ENCODE peak calls at places on chromosome 4, in eight cellular contexts. L, S, O, I, F, C, H and Z are unnamed samples.

GRCh38 chr4:48902266-48902665 is 4.3 kb downstream of the OCIAD2 start:
- DNase-seq in F (no peak), C (no peak), H (no peak), S (peak; percentile 30), L (peak; percentile 48), O (no peak), I (no peak), Z (peak; percentile 80)

GRCh38 chr4:168630445-168631187 is 133.8 kb downstream of the PALLD start:
- DNase-seq in S (peak; percentile 88), I (no peak), L (peak; percentile 65), O (no peak), H (peak; percentile 71), F (peak; percentile 77), C (no peak), Z (peak; percentile 85)

GRCh38 chr4:184347251-184348239 is 126.8 kb downstream of the IRF2 start:
- DNase-seq in H (peak; percentile 47), I (no peak), S (peak; percentile 68), O (peak; percentile 83), F (peak; percentile 13), L (peak; percentile 47), C (no peak), Z (peak; percentile 95)

GRCh38 chr4:83852085-83852451 is 316.2 kb downstream of the GPAT3 start:
- DNase-seq in F (peak; percentile 74), L (peak; percentile 71), S (peak; percentile 88), C (no peak), I (no peak), H (no peak), O (no peak), Z (peak; percentile 87)

GRCh38 chr4:86498560-86499166 is 95.5 kb upstream of the PTPN13 start:
- DNase-seq in I (no peak), C (no peak), H (peak; percentile 56), F (peak; percentile 75), L (peak; percentile 74), O (peak; percentile 78), S (peak; percentile 68), Z (peak; percentile 67)

GRCh38 chr4:75308049-75308448 is 206.2 kb downstream of the RCHY1 start:
- DNase-seq in I (no peak), C (no peak), F (no peak), L (no peak), S (no peak), H (no peak), O (no peak), Z (no peak)

GRCh38 chr4:100022792-100023222 is 72.7 kb upstream of the H2AZ1 start:
- DNase-seq in O (no peak), L (no peak), I (no peak), H (no peak), S (no peak), F (no peak), C (no peak), Z (no peak)

GRCh38 chr4:140372607-140373327 is 679 bp upstream of the SCOC start:
- DNase-seq in F (peak; percentile 12), C (no peak), L (peak; percentile 32), H (no peak), I (peak; percentile 5), S (peak; percentile 13), O (peak; percentile 27), Z (peak; percentile 19)

GRCh38 chr4:122583906-122584305 is 37.0 kb downstream of the IL21 start:
- DNase-seq in C (peak; percentile 41), F (peak; percentile 71), S (peak; percentile 21), I (no peak), L (peak; percentile 59), H (no peak), O (peak; percentile 11), Z (peak; percentile 39)

GRCh38 chr4:129344058-129344457 is 248.1 kb downstream of the C4orf33 start:
- DNase-seq in C (no peak), F (peak; percentile 6), H (peak; percentile 50), S (peak; percentile 27), O (peak; percentile 61), L (peak; percentile 20), I (no peak), Z (peak; percentile 70)

GRCh38 chr4:5976431-5976830 is 41.8 kb downstream of the C4orf50 start:
- DNase-seq in O (no peak), H (no peak), S (no peak), C (no peak), F (no peak), I (no peak), L (no peak), Z (no peak)
- TF ChIP-seq CTCF in O (no peak), H (no peak), S (no peak), C (no peak), F (no peak), I (no peak), L (no peak), Z (no peak)

GRCh38 chr4:158170691-158171455 is 2.0 kb downstream of the GASK1B start:
- DNase-seq in C (peak; percentile 72), F (peak; percentile 41), S (peak; percentile 23), O (peak; percentile 81), I (no peak), H (peak; percentile 89), L (no peak), Z (peak; percentile 94)
- TF ChIP-seq CTCF in C (peak; percentile 72), F (peak; percentile 45), S (no peak), O (peak; percentile 66), I (no peak), H (peak; percentile 87), L (peak; percentile 56), Z (peak; percentile 34)

DNA sequence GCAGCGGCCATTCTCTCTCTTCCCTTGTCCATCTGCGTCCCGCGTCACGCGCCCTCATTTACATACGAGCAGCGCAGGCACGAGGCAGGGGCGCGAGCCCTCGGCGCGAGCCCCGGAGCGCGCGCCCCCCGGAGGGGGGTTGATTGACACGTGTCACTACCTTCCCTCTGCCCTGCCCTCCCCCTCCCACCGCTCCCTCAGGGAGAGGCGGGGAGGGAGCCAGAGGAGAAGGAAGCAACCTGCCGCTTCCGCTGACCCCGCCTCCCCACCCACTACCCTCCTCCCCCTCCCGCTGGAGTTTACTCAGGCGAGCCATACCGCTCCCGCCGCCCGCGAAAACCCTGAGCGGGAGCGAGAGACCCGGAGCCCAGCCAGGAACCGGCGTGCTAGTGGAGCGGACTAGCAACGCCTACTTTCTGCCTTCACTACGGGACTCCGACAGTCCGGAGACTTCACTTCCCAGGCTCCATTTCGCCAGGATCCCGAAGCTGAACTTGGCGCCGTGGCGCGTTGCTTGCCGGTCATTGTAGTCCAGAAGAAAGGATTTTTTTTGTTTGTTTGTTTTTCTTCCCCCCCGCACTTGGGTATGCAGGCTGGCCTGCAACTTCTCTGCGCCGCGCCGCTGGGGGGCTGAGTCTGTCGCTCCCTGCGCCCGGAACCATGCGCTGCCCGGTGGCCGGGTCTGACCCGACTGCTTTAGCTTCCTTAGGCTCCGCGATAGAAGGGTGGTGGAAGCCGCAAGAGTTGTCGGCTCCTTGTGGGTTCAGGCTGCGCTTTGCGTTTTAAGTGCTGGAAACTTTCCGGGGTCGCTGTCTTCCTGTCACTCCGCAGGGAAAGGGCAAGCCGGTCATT is at the start of gene LCORL:
- DNase-seq in F (peak; percentile 93), H (peak; percentile 97), L (peak; percentile 93), I (peak; percentile 77), S (peak; percentile 95), C (peak; percentile 95), O (peak; percentile 97), Z (peak; percentile 97)
- TF ChIP-seq CTCF in F (no peak), H (no peak), L (no peak), I (no peak), S (no peak), C (no peak), O (peak; percentile 5), Z (no peak)

DNA sequence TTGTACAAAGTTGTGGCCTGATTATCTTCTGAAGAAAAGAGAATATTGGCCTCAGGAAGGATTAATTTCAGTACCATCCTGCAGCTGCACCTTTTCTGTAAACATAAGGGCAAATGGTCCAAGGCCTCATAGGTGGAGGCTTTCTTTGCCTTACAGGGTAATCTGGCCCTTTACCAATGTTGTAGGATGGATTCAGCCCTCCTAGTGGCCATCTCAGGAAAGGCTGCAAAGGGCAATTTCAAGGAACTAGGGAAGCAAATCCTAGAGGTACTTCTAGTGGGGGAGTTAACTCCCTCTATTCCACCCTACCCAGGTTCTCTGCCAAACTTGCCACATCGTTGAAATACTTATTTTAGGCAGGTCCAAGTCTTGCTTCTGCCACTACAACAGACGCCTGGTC is 57.6 kb downstream of the UGT2B11 start:
- DNase-seq in H (peak; percentile 6), L (peak; percentile 2), F (no peak), I (no peak), O (no peak), S (no peak), C (no peak), Z (peak; percentile 37)
- TF ChIP-seq CTCF in H (peak; percentile 43), L (peak; percentile 40), F (no peak), I (no peak), O (no peak), S (peak; percentile 33), C (no peak), Z (peak; percentile 56)

GRCh38 chr4:111214371-111214770 is 591.5 kb upstream of the PITX2 start:
- DNase-seq in L (no peak), I (no peak), S (no peak), H (no peak), F (no peak), O (no peak), C (no peak), Z (peak; percentile 3)
- TF ChIP-seq CTCF in L (no peak), I (no peak), S (no peak), H (no peak), F (no peak), O (no peak), C (no peak), Z (no peak)